ENCODE peak calls at places on chromosomes 16 and 17, in ten cellular contexts. H is NCI-H1930; C is activated naive CD4-positive, alpha-beta T cell treated with Interleukin-2 at 50 U/mL for 16 hours; T is NCI-H1694; W is RCC 7860; P is HTR-8/SVneo; Z is EH; S is ACHN; F is amniotic stem cell; K is smooth muscle cell of the brain vasculature. G is an unnamed sample.
A peak's percentile ranks its signal among the peaks of the same experiment; 100 is the strongest.

GRCh38 chr16:84795338-84796053 is 24.3 kb upstream of the CRISPLD2 start:
- DNase-seq in C (no peak), W (peak; percentile 64), H (no peak), T (no peak), F (no peak), S (peak; percentile 67), Z (peak; percentile 99), K (peak; percentile 69), P (peak; percentile 79), G (peak; percentile 72)

GRCh38 chr17:72151565-72152391 is 31.0 kb downstream of the SOX9 start:
- DNase-seq in W (peak; percentile 98), Z (peak; percentile 80), C (no peak), H (no peak), K (no peak), S (peak; percentile 62), F (no peak), T (no peak), P (peak; percentile 87), G (peak; percentile 22)

GRCh38 chr16:58426095-58426494 is 33.8 kb downstream of the GINS3 start:
- DNase-seq in T (no peak), C (no peak), F (no peak), Z (no peak), K (no peak), S (no peak), H (no peak), W (no peak), P (no peak), G (no peak)

GRCh38 chr16:67173808-67174705 is 3.7 kb downstream of the NOL3 start:
- DNase-seq in C (peak; percentile 68), S (peak; percentile 96), H (peak; percentile 42), T (peak; percentile 50), K (no peak), W (peak; percentile 71), Z (peak; percentile 89), P (peak; percentile 73), F (peak; percentile 71), G (peak; percentile 89)

GRCh38 chr16:20291807-20292206 is 35.5 kb downstream of the GP2 start:
- DNase-seq in H (no peak), T (no peak), K (no peak), F (no peak), P (no peak), C (no peak), S (no peak), Z (no peak), W (no peak), G (no peak)

GRCh38 chr16:56316545-56316944 is 108.8 kb downstream of the AMFR start:
- DNase-seq in H (no peak), K (no peak), S (no peak), P (no peak), F (no peak), T (no peak), C (no peak), W (no peak), Z (no peak), G (no peak)

GRCh38 chr16:75271441-75272096 is 20.1 kb upstream of the BCAR1 start:
- DNase-seq in C (no peak), W (no peak), Z (no peak), K (no peak), P (no peak), F (no peak), T (no peak), H (no peak), S (no peak), G (no peak)

GRCh38 chr17:80960037-80960796 is 31.4 kb upstream of the CHMP6 start:
- DNase-seq in F (no peak), Z (no peak), H (no peak), W (no peak), P (no peak), S (no peak), C (no peak), T (no peak), K (no peak), G (no peak)

GRCh38 chr16:10114411-10114810 is 67.8 kb downstream of the GRIN2A start:
- DNase-seq in H (no peak), F (no peak), S (no peak), C (no peak), T (no peak), Z (peak; percentile 81), W (no peak), P (no peak), K (no peak), G (no peak)

GRCh38 chr16:47366228-47366627 is 94.6 kb downstream of the ITFG1 start:
- DNase-seq in P (no peak), K (no peak), S (no peak), Z (no peak), H (no peak), W (no peak), C (no peak), T (no peak), F (no peak), G (no peak)

GRCh38 chr17:21376835-21377690 is 906 bp downstream of the KCNJ12 start:
- DNase-seq in W (no peak), Z (peak; percentile 40), T (no peak), F (no peak), C (no peak), K (no peak), S (peak; percentile 11), H (no peak), P (peak; percentile 72), G (no peak)

GRCh38 chr16:67242138-67242730 is 5.0 kb downstream of the FHOD1 start:
- DNase-seq in H (no peak), Z (no peak), S (no peak), F (no peak), C (no peak), P (no peak), K (no peak), T (no peak), W (no peak), G (no peak)

GRCh38 chr16:66224636-66225035 is 141.9 kb upstream of the CDH5 start:
- DNase-seq in C (no peak), F (no peak), P (no peak), K (no peak), T (no peak), W (no peak), S (no peak), Z (no peak), H (no peak), G (no peak)

GRCh38 chr17:76000016-76000754 is 470 bp upstream of the CDK3 start:
- DNase-seq in H (peak; percentile 54), W (peak; percentile 20), P (peak; percentile 80), F (no peak), S (peak; percentile 61), K (no peak), C (peak; percentile 64), Z (peak; percentile 44), T (peak; percentile 47), G (no peak)

GRCh38 chr17:18217412-18218015 is 7.9 kb upstream of the LLGL1 start:
- DNase-seq in Z (peak; percentile 67), K (no peak), F (no peak), H (peak; percentile 43), S (peak; percentile 73), C (peak; percentile 78), T (peak; percentile 52), W (peak; percentile 24), P (peak; percentile 97), G (peak; percentile 38)

GRCh38 chr16:50627419-50627818 is 53.7 kb downstream of the SNX20 start:
- DNase-seq in K (no peak), T (peak; percentile 82), P (no peak), S (peak; percentile 20), H (no peak), W (no peak), Z (peak; percentile 46), C (peak; percentile 34), F (no peak), G (peak; percentile 19)

GRCh38 chr16:86884256-86884655 is 305.9 kb downstream of the FOXL1 start:
- DNase-seq in K (no peak), T (no peak), W (peak; percentile 38), F (no peak), C (no peak), P (no peak), H (no peak), Z (peak; percentile 53), S (peak; percentile 85), G (no peak)

GRCh38 chr17:82848022-82848592 is 8.3 kb upstream of the ZNF750 start:
- DNase-seq in F (peak; percentile 14), P (no peak), H (no peak), K (peak; percentile 66), Z (peak; percentile 74), S (no peak), W (no peak), C (peak; percentile 45), T (no peak), G (no peak)

GRCh38 chr16:75286996-75287395 is 35.6 kb upstream of the BCAR1 start:
- DNase-seq in P (no peak), C (no peak), T (no peak), Z (no peak), S (no peak), H (no peak), F (no peak), K (no peak), W (no peak), G (no peak)

GRCh38 chr16:85149776-85150175 is 37.5 kb upstream of the CIBAR2 start:
- DNase-seq in W (no peak), F (no peak), P (no peak), Z (no peak), H (no peak), C (no peak), T (no peak), S (no peak), K (no peak), G (peak; percentile 94)

GRCh38 chr16:56953006-56953405 is 8.7 kb upstream of the CETP start:
- DNase-seq in K (no peak), H (no peak), W (no peak), P (no peak), T (no peak), Z (no peak), S (no peak), C (no peak), F (no peak), G (no peak)

GRCh38 chr16:49567940-49568339 is 194.3 kb downstream of the C16orf78 start:
- DNase-seq in T (no peak), F (no peak), P (no peak), C (no peak), W (no peak), Z (no peak), K (no peak), H (no peak), S (no peak), G (no peak)

GRCh38 chr17:4152471-4152870 is 9.5 kb downstream of the CYB5D2 start:
- DNase-seq in H (no peak), K (no peak), Z (peak; percentile 89), T (no peak), S (no peak), F (peak; percentile 41), P (no peak), C (no peak), W (peak; percentile 38), G (no peak)

GRCh38 chr17:79212150-79213087 is 137.8 kb downstream of the ENGASE start:
- DNase-seq in T (no peak), W (no peak), C (no peak), K (no peak), Z (no peak), S (no peak), P (no peak), F (no peak), H (no peak), G (no peak)

GRCh38 chr16:85845276-85845675 is 45.8 kb downstream of the COX4I1 start:
- DNase-seq in F (no peak), T (no peak), S (no peak), K (no peak), C (no peak), P (no peak), Z (no peak), W (no peak), H (no peak), G (no peak)

GRCh38 chr17:44353656-44354331 is 8.7 kb downstream of the GRN start:
- DNase-seq in P (no peak), T (no peak), C (peak; percentile 12), S (no peak), Z (peak; percentile 37), F (no peak), W (no peak), H (no peak), K (no peak), G (no peak)

GRCh38 chr17:49959183-49959935 is 9.6 kb upstream of the DLX4 start:
- DNase-seq in C (no peak), F (no peak), H (no peak), W (peak; percentile 53), P (no peak), Z (peak; percentile 59), K (no peak), T (no peak), S (peak; percentile 61), G (no peak)

GRCh38 chr17:82517230-82517865 is 2.2 kb upstream of the FOXK2 start:
- DNase-seq in K (no peak), Z (no peak), H (no peak), S (no peak), T (no peak), W (no peak), F (no peak), P (no peak), C (no peak), G (no peak)